ENCODE peak calls at places on chromosomes 13 and 19, in six cellular contexts. One of them, this sample, is unnamed.

GRCh38 chr13:88919970-88920628 is 1248.9 kb downstream of the SLITRK5 start:
- DNase-seq in ovary: no peak
- DNase-seq in heart left ventricle: no peak
- DNase-seq in astrocyte: no peak
- DNase-seq in omental fat pad: no peak
- DNase-seq in colonic mucosa: no peak
- DNase-seq in this sample: no peak

GRCh38 chr13:97300871-97301270 is 78.7 kb downstream of the MBNL2 start:
- DNase-seq in astrocyte: no peak
- DNase-seq in colonic mucosa: no peak
- DNase-seq in omental fat pad: no peak
- DNase-seq in ovary: no peak
- DNase-seq in heart left ventricle: no peak
- DNase-seq in this sample: no peak

GRCh38 chr19:48471836-48472235 is 2.7 kb downstream of the CYTH2 start:
- DNase-seq in omental fat pad: no peak
- DNase-seq in ovary: no peak
- DNase-seq in heart left ventricle: no peak
- DNase-seq in colonic mucosa: no peak
- DNase-seq in astrocyte: no peak
- DNase-seq in this sample: no peak

GRCh38 chr19:29565171-29565570 is 39.4 kb downstream of the VSTM2B start:
- DNase-seq in astrocyte: no peak
- DNase-seq in omental fat pad: no peak
- DNase-seq in heart left ventricle: no peak
- DNase-seq in colonic mucosa: no peak
- DNase-seq in ovary: no peak
- DNase-seq in this sample: no peak

GRCh38 chr13:36981156-36981743 is 17.9 kb downstream of the ALG5 start:
- DNase-seq in omental fat pad: no peak
- DNase-seq in heart left ventricle: no peak
- DNase-seq in colonic mucosa: no peak
- DNase-seq in astrocyte: peak; percentile 36
- DNase-seq in ovary: no peak
- DNase-seq in this sample: no peak

GRCh38 chr13:20160346-20161274 is at the start of gene GJA3:
- DNase-seq in ovary: no peak
- DNase-seq in colonic mucosa: no peak
- DNase-seq in omental fat pad: no peak
- DNase-seq in astrocyte: peak; percentile 18
- DNase-seq in heart left ventricle: peak; percentile 72
- DNase-seq in this sample: peak; percentile 43

GRCh38 chr19:44886141-44886540 is 4.9 kb upstream of the TOMM40 start:
- DNase-seq in astrocyte: no peak
- DNase-seq in colonic mucosa: no peak
- DNase-seq in heart left ventricle: no peak
- DNase-seq in omental fat pad: no peak
- DNase-seq in ovary: no peak
- DNase-seq in this sample: no peak

GRCh38 chr19:44741841-44742352 is 6.6 kb upstream of the BCL3 start:
- DNase-seq in colonic mucosa: peak; percentile 99
- DNase-seq in heart left ventricle: peak; percentile 97
- DNase-seq in astrocyte: peak; percentile 100
- DNase-seq in ovary: peak; percentile 99
- DNase-seq in omental fat pad: peak; percentile 96
- DNase-seq in this sample: no peak

DNA sequence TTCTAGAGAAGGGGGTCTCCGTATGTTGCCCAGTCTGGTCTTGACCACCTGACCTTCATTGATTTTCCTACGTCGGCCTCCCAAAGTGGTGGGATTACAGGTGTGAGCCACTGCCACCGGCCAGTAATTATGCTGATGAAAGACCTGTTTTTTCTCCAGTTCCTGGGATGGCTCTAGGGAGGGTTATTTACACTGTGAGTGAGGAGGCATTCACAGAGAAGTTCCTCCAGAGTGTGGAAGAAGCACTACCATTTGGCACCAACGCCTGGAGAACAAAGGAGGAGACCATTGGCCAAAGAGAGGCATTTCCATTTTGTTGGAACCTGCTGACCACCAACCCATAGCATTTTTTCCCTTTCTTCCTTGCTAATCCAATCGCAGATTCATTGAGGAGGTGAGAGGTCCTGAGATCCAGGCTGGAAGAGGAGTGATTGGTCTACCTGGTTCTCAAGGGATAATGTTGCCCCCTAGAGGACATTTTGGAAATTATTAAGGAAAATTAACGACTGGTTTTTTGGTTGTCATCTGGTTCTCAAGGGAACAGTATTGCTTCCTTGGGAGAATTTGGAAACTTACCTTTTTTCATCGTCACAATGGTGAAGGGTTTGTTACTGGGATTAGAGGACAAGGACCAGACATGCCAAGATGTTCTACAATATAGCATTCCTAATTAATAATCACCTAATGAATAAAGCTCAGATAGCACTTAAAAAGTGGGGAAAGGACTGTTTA is 5.5 kb upstream of the SAE1 start:
- DNase-seq in ovary: no peak
- DNase-seq in omental fat pad: no peak
- DNase-seq in astrocyte: peak; percentile 61
- DNase-seq in heart left ventricle: no peak
- DNase-seq in colonic mucosa: no peak
- DNase-seq in this sample: no peak
- TF ChIP-seq CTCF in ovary: peak; percentile 84
- TF ChIP-seq CTCF in omental fat pad: no peak
- TF ChIP-seq CTCF in astrocyte: peak; percentile 77
- TF ChIP-seq CTCF in heart left ventricle: peak; percentile 58
- TF ChIP-seq CTCF in colonic mucosa: peak; percentile 67
- TF ChIP-seq CTCF in this sample: peak; percentile 87

GRCh38 chr13:33392794-33393371 is 107.3 kb upstream of the STARD13 start:
- DNase-seq in astrocyte: no peak
- DNase-seq in colonic mucosa: no peak
- DNase-seq in heart left ventricle: no peak
- DNase-seq in omental fat pad: no peak
- DNase-seq in ovary: no peak
- DNase-seq in this sample: no peak

GRCh38 chr13:33383724-33384577 is 98.4 kb upstream of the STARD13 start:
- DNase-seq in heart left ventricle: no peak
- DNase-seq in colonic mucosa: no peak
- DNase-seq in omental fat pad: no peak
- DNase-seq in astrocyte: no peak
- DNase-seq in ovary: no peak
- DNase-seq in this sample: no peak

GRCh38 chr13:33394294-33394932 is 108.9 kb upstream of the STARD13 start:
- DNase-seq in colonic mucosa: no peak
- DNase-seq in ovary: no peak
- DNase-seq in heart left ventricle: no peak
- DNase-seq in astrocyte: no peak
- DNase-seq in omental fat pad: no peak
- DNase-seq in this sample: no peak

DNA sequence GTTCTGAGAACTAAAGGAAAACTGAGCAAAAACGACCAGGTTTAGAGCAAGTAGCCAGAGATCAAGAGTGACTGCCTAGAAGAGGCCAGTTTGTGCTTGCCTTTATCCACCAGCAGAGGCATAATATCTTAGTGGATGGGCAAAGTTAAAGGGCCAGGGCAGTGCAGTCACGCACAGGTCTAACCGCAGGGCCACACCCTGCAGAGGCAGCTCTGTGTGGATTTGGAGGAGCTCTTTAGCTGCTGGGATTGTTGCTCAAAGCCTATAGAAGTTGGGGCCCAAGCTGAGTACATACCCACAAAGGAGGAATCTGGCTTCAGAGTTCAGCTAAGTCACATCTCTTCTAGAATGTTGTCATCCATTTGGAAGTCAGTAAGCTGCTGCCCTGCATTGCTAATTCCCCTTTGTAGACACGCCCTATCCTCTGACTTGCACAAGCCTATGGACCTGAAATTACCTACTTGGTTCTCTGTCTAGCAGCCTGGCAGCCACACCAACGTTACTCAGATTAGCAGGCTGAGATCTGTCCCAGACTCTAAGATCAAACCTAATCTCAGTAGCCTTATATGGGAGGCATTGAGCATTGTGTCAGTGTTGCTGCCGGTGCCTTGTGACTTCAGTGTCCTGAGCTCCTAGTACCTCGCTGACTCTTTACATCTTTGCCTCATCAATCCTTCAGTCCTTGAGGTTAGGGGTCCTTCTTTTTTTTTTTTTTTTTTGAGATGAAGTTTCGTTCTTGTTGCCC is 102.9 kb upstream of the STARD13 start:
- DNase-seq in heart left ventricle: no peak
- DNase-seq in colonic mucosa: peak; percentile 34
- DNase-seq in ovary: no peak
- DNase-seq in astrocyte: no peak
- DNase-seq in omental fat pad: no peak
- DNase-seq in this sample: no peak
- TF ChIP-seq CTCF in heart left ventricle: no peak
- TF ChIP-seq CTCF in colonic mucosa: no peak
- TF ChIP-seq CTCF in ovary: no peak
- TF ChIP-seq CTCF in astrocyte: no peak
- TF ChIP-seq CTCF in omental fat pad: no peak
- TF ChIP-seq CTCF in this sample: no peak

GRCh38 chr13:98598043-98598442 is 21.1 kb upstream of the STK24 start:
- DNase-seq in omental fat pad: no peak
- DNase-seq in heart left ventricle: no peak
- DNase-seq in colonic mucosa: no peak
- DNase-seq in astrocyte: no peak
- DNase-seq in ovary: no peak
- DNase-seq in this sample: no peak
- TF ChIP-seq CTCF in omental fat pad: no peak
- TF ChIP-seq CTCF in heart left ventricle: no peak
- TF ChIP-seq CTCF in colonic mucosa: no peak
- TF ChIP-seq CTCF in astrocyte: no peak
- TF ChIP-seq CTCF in ovary: no peak
- TF ChIP-seq CTCF in this sample: no peak

DNA sequence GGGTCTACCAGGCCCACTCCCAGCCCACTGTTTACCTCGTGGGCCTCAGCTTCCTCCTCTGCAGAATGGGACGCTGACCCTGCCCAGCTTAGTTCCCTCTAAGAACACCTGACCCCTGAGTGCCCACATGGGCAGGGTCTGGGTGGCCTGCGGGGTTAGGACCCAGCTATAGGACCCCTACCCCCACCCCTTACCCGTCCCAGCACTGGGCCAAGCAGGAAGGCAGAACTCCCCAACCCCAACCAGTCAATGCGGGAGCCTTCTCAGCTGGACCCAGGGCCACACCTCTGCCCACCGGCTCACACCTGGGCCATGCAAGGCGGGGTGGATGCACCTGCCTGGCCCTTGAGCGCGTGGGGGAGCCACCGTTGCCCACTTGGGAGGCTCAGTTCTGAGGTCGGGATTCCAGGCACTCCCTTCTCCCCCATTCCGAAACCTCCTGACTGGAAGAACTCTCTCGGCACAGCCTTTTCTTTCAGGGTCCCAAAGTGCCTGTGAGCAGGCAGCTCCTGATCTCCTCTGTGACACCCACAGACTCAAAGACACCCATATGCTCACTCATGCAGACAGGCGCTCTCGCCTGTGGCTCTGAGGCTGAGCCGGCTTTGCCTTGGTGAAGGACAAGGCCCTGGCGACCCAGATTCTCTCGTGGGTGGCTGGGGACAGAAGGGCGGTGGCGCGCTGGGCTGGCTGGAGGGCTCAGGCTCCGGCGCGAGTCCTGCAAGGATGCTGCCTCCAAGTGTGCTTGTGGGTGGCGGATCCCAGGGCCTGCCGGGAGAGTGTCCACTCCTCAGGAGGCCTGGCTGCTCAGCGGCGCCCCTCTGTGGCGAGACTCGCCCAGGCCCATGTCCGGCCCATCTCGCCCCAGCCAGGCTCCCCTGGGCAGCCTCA is 27.9 kb upstream of the PARP4 start:
- DNase-seq in ovary: no peak
- DNase-seq in heart left ventricle: no peak
- DNase-seq in omental fat pad: no peak
- DNase-seq in astrocyte: no peak
- DNase-seq in colonic mucosa: peak; percentile 22
- DNase-seq in this sample: peak; percentile 70
- TF ChIP-seq CTCF in ovary: no peak
- TF ChIP-seq CTCF in heart left ventricle: peak; percentile 15
- TF ChIP-seq CTCF in omental fat pad: no peak
- TF ChIP-seq CTCF in astrocyte: no peak
- TF ChIP-seq CTCF in colonic mucosa: no peak
- TF ChIP-seq CTCF in this sample: peak; percentile 36

DNA sequence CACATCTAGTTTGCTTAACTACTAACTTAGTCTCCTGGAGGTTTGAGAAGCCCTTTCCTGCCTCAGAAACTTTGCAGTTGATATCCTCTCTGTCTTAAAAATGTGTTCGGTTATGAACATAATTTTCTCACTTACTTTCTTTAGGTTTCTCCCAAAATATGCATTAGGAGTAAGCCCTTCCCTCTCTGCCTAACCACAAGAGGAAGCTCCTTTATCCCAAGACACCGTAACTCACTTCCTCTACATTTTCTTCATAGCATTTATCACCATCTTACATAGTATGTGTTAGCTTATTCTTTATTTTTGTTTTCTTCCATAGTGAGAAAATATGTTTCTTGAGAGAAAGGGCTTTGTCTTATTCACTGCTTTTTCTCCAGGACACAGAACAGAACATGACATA is 952.5 kb upstream of the ATXN8OS start:
- DNase-seq in astrocyte: no peak
- DNase-seq in omental fat pad: no peak
- DNase-seq in colonic mucosa: no peak
- DNase-seq in heart left ventricle: no peak
- DNase-seq in ovary: no peak
- DNase-seq in this sample: no peak
- TF ChIP-seq CTCF in astrocyte: no peak
- TF ChIP-seq CTCF in omental fat pad: no peak
- TF ChIP-seq CTCF in colonic mucosa: no peak
- TF ChIP-seq CTCF in heart left ventricle: no peak
- TF ChIP-seq CTCF in ovary: no peak
- TF ChIP-seq CTCF in this sample: no peak

GRCh38 chr19:32322541-32322940 is 22.9 kb upstream of the ZNF507 start:
- DNase-seq in astrocyte: no peak
- DNase-seq in ovary: no peak
- DNase-seq in omental fat pad: no peak
- DNase-seq in heart left ventricle: no peak
- DNase-seq in colonic mucosa: no peak
- DNase-seq in this sample: no peak

GRCh38 chr19:32318884-32319520 is 26.4 kb upstream of the ZNF507 start:
- DNase-seq in colonic mucosa: no peak
- DNase-seq in heart left ventricle: no peak
- DNase-seq in astrocyte: no peak
- DNase-seq in ovary: no peak
- DNase-seq in omental fat pad: no peak
- DNase-seq in this sample: peak; percentile 52

GRCh38 chr19:32330149-32330548 is 15.3 kb upstream of the ZNF507 start:
- DNase-seq in omental fat pad: no peak
- DNase-seq in ovary: no peak
- DNase-seq in colonic mucosa: no peak
- DNase-seq in astrocyte: no peak
- DNase-seq in heart left ventricle: no peak
- DNase-seq in this sample: no peak

DNA sequence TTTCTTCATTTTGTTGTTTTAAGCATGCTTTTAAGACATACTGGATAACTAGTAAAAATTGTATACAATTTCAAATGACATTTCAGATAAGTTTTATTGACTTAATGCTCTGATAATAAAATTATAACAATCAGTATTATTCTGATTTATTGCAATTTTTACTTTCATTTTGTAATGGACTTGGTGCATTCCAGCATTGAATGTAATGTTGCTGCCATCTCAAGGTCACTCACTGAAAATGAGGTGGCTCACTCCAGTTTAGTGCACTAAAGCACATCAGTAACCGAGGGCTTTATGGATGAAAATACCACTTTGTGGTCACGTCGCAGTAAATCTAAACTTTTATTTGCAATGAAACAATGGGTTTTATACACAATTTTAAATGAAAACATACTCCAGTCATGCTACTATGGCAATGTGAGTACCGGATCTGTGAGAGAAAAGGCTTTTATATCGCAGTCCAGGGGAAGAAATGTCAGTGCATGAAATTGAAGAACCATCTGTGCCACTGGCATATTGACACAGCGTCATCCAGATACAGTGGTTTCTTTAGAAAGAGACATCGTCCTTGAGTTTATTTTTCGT is 20.7 kb upstream of the ZNF507 start:
- DNase-seq in omental fat pad: no peak
- DNase-seq in heart left ventricle: no peak
- DNase-seq in ovary: no peak
- DNase-seq in astrocyte: no peak
- DNase-seq in colonic mucosa: no peak
- DNase-seq in this sample: no peak
- TF ChIP-seq CTCF in omental fat pad: no peak
- TF ChIP-seq CTCF in heart left ventricle: no peak
- TF ChIP-seq CTCF in ovary: no peak
- TF ChIP-seq CTCF in astrocyte: no peak
- TF ChIP-seq CTCF in colonic mucosa: no peak
- TF ChIP-seq CTCF in this sample: no peak